ENCODE peak calls at places on chromosomes 4 and X, in five cellular contexts. Z, O, B, V and L are unnamed samples.

GRCh38 chr4:75672461-75673026 is 667 bp downstream of the G3BP2 start:
- DNase-seq in Z (peak; percentile 17), O (peak; percentile 58), B (peak; percentile 22), V (peak; percentile 66), L (peak; percentile 75)

GRCh38 chrX:39729834-39730670 is 367.7 kb downstream of the BCOR start:
- DNase-seq in Z (no peak), O (no peak), B (no peak), V (peak; percentile 76), L (peak; percentile 81)

GRCh38 chrX:11423362-11423818 is 130.2 kb downstream of the AMELX start:
- DNase-seq in Z (no peak), O (peak; percentile 15), B (no peak), V (no peak), L (peak; percentile 61)

GRCh38 chr4:6470502-6471302 is 1.7 kb downstream of the PPP2R2C start:
- DNase-seq in Z (peak; percentile 43), O (peak; percentile 12), B (no peak), V (peak; percentile 85), L (peak; percentile 53)

GRCh38 chrX:50941638-50942037 is 31.1 kb downstream of the BMP15 start:
- DNase-seq in Z (no peak), O (no peak), B (no peak), V (peak; percentile 1), L (peak; percentile 2)

GRCh38 chr4:69617083-69617694 is 22.3 kb downstream of the UGT2A2 start:
- DNase-seq in Z (peak; percentile 10), O (peak; percentile 31), B (peak; percentile 47), V (no peak), L (peak; percentile 58)

GRCh38 chrX:70970482-70970999 is 39.6 kb upstream of the SLC7A3 start:
- DNase-seq in Z (peak; percentile 13), O (peak; percentile 18), B (no peak), V (peak; percentile 17), L (peak; percentile 36)

GRCh38 chr4:102537280-102537679 is 36.1 kb downstream of the NFKB1 start:
- DNase-seq in Z (no peak), O (no peak), B (no peak), V (no peak), L (no peak)

GRCh38 chrX:69024931-69025330 is 140.3 kb downstream of the PJA1 start:
- DNase-seq in Z (no peak), O (no peak), B (no peak), V (peak; percentile 41), L (no peak)

GRCh38 chr4:57061395-57061794 is 48.8 kb downstream of the IGFBP7 start:
- DNase-seq in Z (no peak), O (no peak), B (no peak), V (no peak), L (no peak)

GRCh38 chr4:118865091-118865708 is 23.5 kb upstream of the SYNPO2 start:
- DNase-seq in Z (peak; percentile 49), O (peak; percentile 64), B (peak; percentile 64), V (peak; percentile 62), L (peak; percentile 68)

GRCh38 chr4:14168919-14169318 is 541.4 kb upstream of the BOD1L1 start:
- DNase-seq in Z (peak; percentile 7), O (peak; percentile 93), B (no peak), V (peak; percentile 23), L (no peak)

GRCh38 chrX:10326578-10326977 is 169.8 kb downstream of the CLCN4 start:
- DNase-seq in Z (peak; percentile 13), O (peak; percentile 1), B (peak; percentile 22), V (peak; percentile 30), L (peak; percentile 30)

GRCh38 chr4:1830642-1831228 is 25.2 kb downstream of the LETM1 start:
- DNase-seq in Z (no peak), O (no peak), B (no peak), V (no peak), L (peak; percentile 46)

GRCh38 chrX:8760021-8760420 is 28.1 kb upstream of the ANOS1 start:
- DNase-seq in Z (no peak), O (no peak), B (no peak), V (no peak), L (no peak)

GRCh38 chrX:45751156-45751555 is 550.5 kb upstream of the DIPK2B start:
- DNase-seq in Z (no peak), O (peak; percentile 1), B (no peak), V (no peak), L (no peak)

GRCh38 chr4:173025131-173025530 is 143.5 kb upstream of the GALNT7 start:
- DNase-seq in Z (peak; percentile 35), O (peak; percentile 38), B (peak; percentile 76), V (peak; percentile 60), L (peak; percentile 73)

GRCh38 chr4:168914095-168914494 is 96.0 kb downstream of the CBR4 start:
- DNase-seq in Z (no peak), O (no peak), B (no peak), V (no peak), L (no peak)

GRCh38 chr4:67608047-67608446 is 49.5 kb downstream of the STAP1 start:
- DNase-seq in Z (no peak), O (no peak), B (no peak), V (no peak), L (no peak)

GRCh38 chrX:25017667-25018247 is 2.0 kb upstream of the ARX start:
- DNase-seq in Z (no peak), O (no peak), B (no peak), V (peak; percentile 44), L (no peak)

GRCh38 chr4:169009281-169010124 is 552 bp downstream of the CBR4 start:
- DNase-seq in Z (no peak), O (peak; percentile 66), B (peak; percentile 35), V (no peak), L (peak; percentile 77)

GRCh38 chr4:54058171-54058570 is 6.2 kb downstream of the CHIC2 start:
- DNase-seq in Z (no peak), O (no peak), B (no peak), V (no peak), L (no peak)

GRCh38 chr4:7124643-7125442 is 57.0 kb upstream of the GRPEL1 start:
- DNase-seq in Z (no peak), O (peak; percentile 4), B (no peak), V (no peak), L (peak; percentile 51)

GRCh38 chr4:147456706-147457105 is 24.2 kb upstream of the EDNRA start:
- DNase-seq in Z (no peak), O (no peak), B (no peak), V (no peak), L (no peak)

GRCh38 chr4:21946858-21947257 is 1.7 kb downstream of the KCNIP4 start:
- DNase-seq in Z (no peak), O (no peak), B (no peak), V (no peak), L (no peak)

GRCh38 chr4:21949073-21949457 is 493 bp upstream of the KCNIP4 start:
- DNase-seq in Z (no peak), O (no peak), B (no peak), V (no peak), L (no peak)

GRCh38 chr4:21952549-21952948 is 4.0 kb upstream of the KCNIP4 start:
- DNase-seq in Z (no peak), O (no peak), B (no peak), V (no peak), L (no peak)

GRCh38 chr4:21947768-21948346 is 715 bp downstream of the KCNIP4 start:
- DNase-seq in Z (no peak), O (no peak), B (no peak), V (no peak), L (no peak)

DNA sequence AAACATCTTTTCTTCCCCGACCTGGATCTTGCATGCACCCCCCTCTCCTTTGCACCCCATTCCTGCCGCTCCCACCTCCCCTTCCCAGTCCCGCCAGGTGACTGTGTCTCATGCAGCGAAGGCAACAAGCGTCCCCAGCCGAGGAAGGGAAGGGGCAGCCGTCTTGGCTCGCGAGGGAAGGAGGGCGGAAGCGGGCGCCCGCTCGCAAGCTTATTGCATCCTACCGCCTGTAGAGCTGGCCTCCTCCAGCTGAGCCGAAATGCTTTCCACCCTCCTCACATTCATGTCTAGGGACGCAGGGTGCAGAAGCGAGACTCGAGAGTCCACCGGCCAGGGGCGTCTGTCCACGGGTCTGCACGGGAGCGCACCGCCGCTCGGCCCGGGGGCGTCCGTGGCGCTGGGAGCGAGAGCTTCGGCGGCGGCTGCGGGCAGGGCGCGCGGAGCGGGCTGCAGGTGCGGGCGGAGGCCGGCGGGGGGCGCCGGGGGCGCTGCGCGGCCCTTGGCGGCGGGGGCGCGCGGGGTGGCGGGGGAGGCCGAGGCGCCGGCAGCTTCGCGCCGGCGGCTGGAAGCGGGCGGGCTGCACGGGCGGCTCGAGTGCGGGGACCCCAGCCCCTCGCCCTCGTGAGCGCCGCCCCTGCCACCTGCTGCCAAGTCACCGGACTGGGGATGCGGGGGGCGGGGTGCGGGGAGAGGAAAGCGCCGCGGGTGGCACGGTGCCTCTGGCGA is at the start of gene KCNIP4:
- DNase-seq in Z (no peak), O (no peak), B (no peak), V (peak; percentile 68), L (no peak)
- TF ChIP-seq CTCF in Z (no peak), O (no peak), B (no peak), V (no peak), L (no peak)

GRCh38 chrX:14916017-14916674 is 42.9 kb downstream of the MOSPD2 start:
- DNase-seq in Z (no peak), O (peak; percentile 17), B (no peak), V (no peak), L (no peak)

GRCh38 chrX:14923761-14924160 is 50.5 kb downstream of the MOSPD2 start:
- DNase-seq in Z (no peak), O (no peak), B (no peak), V (no peak), L (no peak)

GRCh38 chrX:14922437-14922836 is 49.2 kb downstream of the MOSPD2 start:
- DNase-seq in Z (no peak), O (no peak), B (no peak), V (no peak), L (no peak)

GRCh38 chrX:14919421-14919820 is 46.2 kb downstream of the MOSPD2 start:
- DNase-seq in Z (no peak), O (peak; percentile 61), B (no peak), V (no peak), L (no peak)

DNA sequence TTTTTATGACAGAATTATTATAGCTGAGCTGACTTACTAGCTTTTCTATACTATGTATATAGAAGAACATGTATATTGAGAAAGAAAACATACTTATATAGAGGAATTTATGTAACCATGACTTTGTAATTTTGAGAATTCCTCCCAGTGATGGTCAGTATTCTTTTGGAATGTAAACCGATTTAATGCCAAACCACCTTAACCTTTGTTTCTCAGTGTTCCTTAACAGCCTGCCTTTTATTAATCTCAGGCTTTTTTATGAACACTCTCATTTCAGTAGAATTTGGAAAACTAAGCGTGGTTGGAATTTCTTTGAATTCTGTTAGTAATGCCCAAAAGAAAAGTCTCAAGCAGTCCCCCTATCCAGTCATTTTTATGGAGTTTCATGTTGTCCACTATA is 47.0 kb downstream of the MOSPD2 start:
- DNase-seq in Z (no peak), O (no peak), B (no peak), V (no peak), L (no peak)
- TF ChIP-seq MAX in Z (no peak), O (no peak), B (no peak), V (no peak), L (no peak)

GRCh38 chr4:96228463-96228862 is 388.6 kb downstream of the PDHA2 start:
- DNase-seq in Z (no peak), O (no peak), B (no peak), V (no peak), L (no peak)
- TF ChIP-seq CTCF in Z (no peak), O (no peak), B (no peak), V (no peak), L (no peak)

DNA sequence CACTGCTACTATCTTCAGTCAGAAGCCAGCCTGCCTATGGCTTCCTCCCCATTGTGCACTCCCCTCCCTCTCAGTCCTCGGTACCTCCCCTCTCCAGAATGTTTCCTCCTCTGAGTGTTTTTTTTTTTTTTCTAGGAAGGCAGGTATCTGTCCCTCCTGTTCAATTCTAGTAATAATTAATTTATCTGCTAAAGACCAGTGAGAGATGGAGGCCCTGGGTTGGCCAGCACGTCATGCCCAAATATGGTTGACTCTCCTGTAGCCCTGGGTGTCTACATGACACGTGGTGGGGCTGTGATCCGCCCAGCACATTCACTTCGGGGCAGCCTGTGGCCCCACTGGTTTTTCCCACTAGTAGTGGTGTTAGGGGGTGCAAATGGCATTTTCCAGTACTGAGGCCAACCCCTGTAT is 1.8 kb downstream of the FLNA start:
- DNase-seq in Z (peak; percentile 27), O (no peak), B (no peak), V (no peak), L (peak; percentile 26)
- TF ChIP-seq MAX in Z (peak; percentile 47), O (no peak), B (no peak), V (no peak), L (no peak)